ENCODE peak calls at places on chromosomes 1 and 21, in four cellular contexts. A, D, F and M are unnamed samples.

GRCh38 chr1:36400825-36401601 is 3.3 kb upstream of the LSM10 start:
- DNase-seq in A (no peak), D (no peak), F (peak; percentile 95), M (no peak)

GRCh38 chr21:27586986-27587385 is 620.1 kb upstream of the ADAMTS5 start:
- DNase-seq in A (no peak), D (no peak), F (no peak), M (no peak)

GRCh38 chr1:94755675-94756074 is 64.5 kb upstream of the SLC44A3 start:
- DNase-seq in A (no peak), D (peak; percentile 72), F (no peak), M (no peak)

GRCh38 chr1:30748098-30748698 is 9.4 kb downstream of the LAPTM5 start:
- DNase-seq in A (no peak), D (no peak), F (no peak), M (no peak)

GRCh38 chr1:111032295-111032897 is 68.7 kb upstream of the LRIF1 start:
- DNase-seq in A (no peak), D (peak; percentile 27), F (peak; percentile 18), M (peak; percentile 68)

GRCh38 chr1:6465461-6466005 is 440 bp downstream of the TNFRSF25 start:
- DNase-seq in A (no peak), D (no peak), F (no peak), M (no peak)

GRCh38 chr1:40594187-40594531 is 62.7 kb downstream of the ZNF684 start:
- DNase-seq in A (no peak), D (no peak), F (no peak), M (no peak)

GRCh38 chr1:206004821-206005220 is 1.6 kb upstream of the RAB7B start:
- DNase-seq in A (no peak), D (no peak), F (no peak), M (no peak)

GRCh38 chr1:147171399-147172167 is 687 bp downstream of the PRKAB2 start:
- DNase-seq in A (no peak), D (peak; percentile 43), F (no peak), M (no peak)

GRCh38 chr1:2468540-2468939 is 7.5 kb upstream of the PLCH2 start:
- DNase-seq in A (no peak), D (no peak), F (no peak), M (no peak)

GRCh38 chr21:25963186-25963585 is 207.4 kb downstream of the APP start:
- DNase-seq in A (no peak), D (no peak), F (peak; percentile 75), M (peak; percentile 29)

GRCh38 chr21:37565530-37566223 is 199.1 kb downstream of the DYRK1A start:
- DNase-seq in A (no peak), D (no peak), F (no peak), M (peak; percentile 85)

GRCh38 chr1:245464290-245464689 is 309.5 kb downstream of the KIF26B start:
- DNase-seq in A (no peak), D (no peak), F (no peak), M (no peak)

GRCh38 chr1:200982071-200982945 is 41.2 kb downstream of the KIF21B start:
- DNase-seq in A (no peak), D (no peak), F (no peak), M (no peak)

GRCh38 chr1:106746448-106747085 is 309.9 kb upstream of the PRMT6 start:
- DNase-seq in A (no peak), D (peak; percentile 23), F (no peak), M (no peak)

GRCh38 chr1:6179564-6180175 is 451 bp downstream of the CHD5 start:
- DNase-seq in A (no peak), D (peak; percentile 80), F (no peak), M (no peak)

GRCh38 chr1:99969260-99969728 is 502 bp upstream of the SLC35A3 start:
- DNase-seq in A (no peak), D (no peak), F (peak; percentile 12), M (no peak)

GRCh38 chr1:25861316-25862286 is 2.3 kb upstream of the AUNIP start:
- DNase-seq in A (no peak), D (no peak), F (peak; percentile 48), M (no peak)

GRCh38 chr1:7808253-7808844 is 24.3 kb downstream of the PER3 start:
- DNase-seq in A (no peak), D (peak; percentile 40), F (peak; percentile 37), M (peak; percentile 37)

GRCh38 chr1:71492298-71493041 is 411.6 kb upstream of the ZRANB2 start:
- DNase-seq in A (no peak), D (no peak), F (no peak), M (no peak)

GRCh38 chr1:240942901-240943300 is 330.9 kb upstream of the GREM2 start:
- DNase-seq in A (no peak), D (no peak), F (no peak), M (no peak)

DNA sequence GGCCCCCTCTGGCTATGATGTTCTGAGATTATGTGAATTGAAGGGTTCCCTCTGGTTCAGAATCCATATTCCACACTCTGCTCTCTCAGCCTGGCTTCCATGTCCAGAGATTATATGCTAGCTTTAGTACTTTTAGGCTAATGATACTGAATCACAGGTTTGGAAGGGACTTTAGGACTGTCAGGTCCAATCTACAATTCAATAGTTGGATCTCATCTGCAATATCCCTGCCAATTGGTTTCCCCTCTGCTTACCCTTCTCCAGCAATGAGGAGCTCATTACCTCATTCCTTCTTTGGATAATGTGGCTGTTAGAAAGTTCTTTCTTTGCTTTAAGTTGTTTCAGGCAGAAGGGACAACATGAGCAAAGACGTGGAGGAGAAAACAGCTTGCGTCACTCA is 245.3 kb downstream of the PLPP3 start:
- DNase-seq in A (no peak), D (no peak), F (no peak), M (no peak)
- TF ChIP-seq JUND in A (no peak), D (no peak), F (no peak), M (no peak)

DNA sequence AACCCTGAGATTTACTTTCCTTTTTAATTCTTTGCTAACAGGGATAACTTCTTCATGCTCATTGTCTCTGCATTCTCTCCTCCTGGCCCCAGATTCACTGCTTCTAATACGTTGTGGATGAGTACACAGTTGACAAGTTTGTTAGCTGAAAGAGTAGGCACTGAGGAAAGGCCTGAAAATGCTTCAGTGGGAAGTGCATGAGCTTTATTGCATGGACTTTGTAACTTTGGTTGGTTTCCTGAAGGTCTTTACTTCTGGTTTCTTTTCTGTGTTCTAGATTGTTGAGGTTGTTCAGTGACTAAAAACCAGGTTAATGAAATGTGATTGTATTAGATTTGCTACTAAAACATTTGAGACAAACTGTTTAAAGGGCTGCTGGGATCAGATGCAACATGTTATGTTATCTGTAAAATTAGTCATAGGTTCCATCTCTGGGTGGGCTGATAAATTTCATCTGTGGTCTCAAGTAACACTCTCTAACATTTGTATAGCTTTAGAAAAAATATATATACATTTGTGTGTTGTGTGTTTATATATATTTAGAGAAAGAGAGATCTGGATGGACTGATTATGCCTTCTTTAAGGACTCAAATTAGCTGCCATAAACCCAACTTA is 19.1 kb downstream of the LRIG2 start:
- DNase-seq in A (no peak), D (no peak), F (no peak), M (no peak)
- TF ChIP-seq JUND in A (no peak), D (no peak), F (no peak), M (no peak)

DNA sequence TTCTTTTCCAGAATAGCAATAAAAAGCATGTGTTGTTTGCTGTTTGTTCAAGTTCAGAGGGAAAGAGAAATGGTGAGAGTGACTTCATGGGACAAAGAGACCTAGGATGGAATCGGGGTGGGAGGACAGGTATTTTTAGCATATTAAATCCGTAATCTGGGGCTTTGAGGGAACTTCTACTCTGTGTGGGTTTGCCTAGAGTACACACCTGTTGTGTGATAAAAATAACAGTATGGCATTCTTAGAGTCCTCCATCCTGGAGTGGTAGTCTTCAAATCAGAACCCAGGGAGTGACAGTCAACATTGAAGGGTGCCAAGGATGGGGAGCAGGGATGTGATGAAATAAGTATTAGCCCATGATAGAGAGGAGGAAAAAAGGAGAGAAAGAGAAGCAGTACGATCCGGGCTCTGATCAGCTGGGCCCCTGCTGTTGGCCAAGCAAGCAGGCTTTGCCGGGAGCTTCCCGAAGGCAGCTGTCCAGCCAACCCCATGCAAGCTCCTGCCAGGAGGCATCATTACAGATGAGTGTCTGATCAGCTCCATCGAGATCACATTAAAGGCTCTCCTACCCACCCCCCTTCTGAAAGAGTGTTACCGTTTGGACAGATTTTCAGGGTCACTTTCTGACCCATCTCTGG is 131.8 kb upstream of the NFIA start:
- DNase-seq in A (no peak), D (no peak), F (no peak), M (no peak)
- TF ChIP-seq JUND in A (no peak), D (no peak), F (no peak), M (no peak)

DNA sequence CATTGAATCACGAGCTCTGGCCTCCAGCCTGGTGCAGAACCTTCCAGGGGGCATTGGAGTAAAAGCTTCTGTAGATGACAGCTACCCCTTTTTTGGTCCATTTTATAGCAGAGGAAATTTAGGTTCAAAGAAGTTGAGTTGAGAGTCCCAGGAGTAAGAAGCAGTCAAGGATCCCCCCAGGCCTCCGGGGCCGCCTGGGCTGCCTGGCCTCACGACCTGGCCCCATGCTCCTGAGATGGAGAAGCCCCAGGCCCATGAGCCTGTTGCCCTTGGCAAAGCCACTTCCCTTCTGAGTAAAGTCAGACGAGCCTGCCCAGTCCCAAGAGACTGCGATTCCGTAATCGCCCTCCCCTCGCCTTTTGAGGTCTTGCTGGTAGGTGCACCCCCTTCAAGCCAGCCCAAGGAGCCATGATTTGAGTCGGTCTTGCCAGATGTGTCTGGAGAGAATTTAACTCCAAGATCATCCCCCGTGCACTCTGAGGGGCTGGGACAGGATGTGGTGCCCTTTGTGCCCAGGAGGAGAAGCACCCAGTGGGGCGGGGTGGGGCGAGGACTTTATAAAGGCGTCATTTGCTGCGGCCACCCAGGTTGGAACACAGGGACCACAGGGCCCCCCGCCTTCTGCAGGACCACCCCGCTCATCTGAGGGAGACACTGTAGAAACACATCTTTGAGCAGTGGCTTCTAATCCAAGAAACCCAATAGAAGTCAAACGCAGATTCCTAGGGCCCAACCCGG is 30.1 kb downstream of the PDE9A start:
- DNase-seq in A (no peak), D (no peak), F (no peak), M (no peak)
- TF ChIP-seq JUND in A (no peak), D (no peak), F (no peak), M (no peak)

GRCh38 chr1:198214924-198215323 is 58.1 kb downstream of the NEK7 start:
- DNase-seq in A (no peak), D (no peak), F (no peak), M (no peak)

GRCh38 chr1:198211696-198212095 is 54.9 kb downstream of the NEK7 start:
- DNase-seq in A (no peak), D (no peak), F (no peak), M (no peak)

GRCh38 chr1:198212675-198213074 is 55.9 kb downstream of the NEK7 start:
- DNase-seq in A (no peak), D (no peak), F (no peak), M (no peak)

GRCh38 chr1:198206292-198206691 is 49.5 kb downstream of the NEK7 start:
- DNase-seq in A (no peak), D (no peak), F (no peak), M (no peak)

GRCh38 chr1:198212126-198212525 is 55.3 kb downstream of the NEK7 start:
- DNase-seq in A (no peak), D (no peak), F (no peak), M (no peak)
- TF ChIP-seq JUND in A (no peak), D (no peak), F (no peak), M (no peak)